ENCODE peak calls at places on chromosomes 13 and 19, in seven cellular contexts. J, X, Q, K, H, S and C are unnamed samples.

GRCh38 chr19:46211201-46211881 is 18.2 kb upstream of the IGFL1 start:
- DNase-seq in J (no peak), X (no peak), Q (peak), K (no peak), H (peak), S (no peak), C (no peak)

GRCh38 chr19:29290853-29291252 is 77.9 kb upstream of the UQCRFS1 start:
- DNase-seq in J (no peak), X (no peak), Q (no peak), K (no peak), H (no peak), S (no peak), C (peak)

GRCh38 chr13:72384186-72384823 is 343.1 kb downstream of the MZT1 start:
- DNase-seq in J (no peak), X (no peak), Q (no peak), K (no peak), H (no peak), S (no peak), C (no peak)

GRCh38 chr19:3483226-3483628 is at the start of gene SMIM44:
- DNase-seq in J (no peak), X (no peak), Q (no peak), K (no peak), H (peak), S (no peak), C (peak)

GRCh38 chr13:60463787-60464186 is 66.8 kb downstream of the TDRD3 start:
- DNase-seq in J (no peak), X (no peak), Q (no peak), K (no peak), H (no peak), S (no peak), C (no peak)

GRCh38 chr19:4980087-4980486 is 11.2 kb downstream of the KDM4B start:
- DNase-seq in J (no peak), X (no peak), Q (no peak), K (no peak), H (peak), S (no peak), C (no peak)

GRCh38 chr13:44396963-44397580 is 23.4 kb downstream of the SERP2 start:
- DNase-seq in J (no peak), X (no peak), Q (no peak), K (no peak), H (no peak), S (no peak), C (peak)

GRCh38 chr13:76148926-76149325 is 512.8 kb downstream of the LMO7 start:
- DNase-seq in J (no peak), X (no peak), Q (no peak), K (no peak), H (peak), S (no peak), C (no peak)

GRCh38 chr19:11486661-11487503 is 6.0 kb upstream of the ELAVL3 start:
- DNase-seq in J (no peak), X (no peak), Q (no peak), K (no peak), H (no peak), S (no peak), C (no peak)

GRCh38 chr13:74134777-74135305 is 637 bp upstream of the KLF12 start:
- DNase-seq in J (peak), X (peak), Q (peak), K (peak), H (peak), S (no peak), C (peak)

GRCh38 chr13:110388141-110388943 is 81.3 kb downstream of the COL4A2 start:
- DNase-seq in J (no peak), X (no peak), Q (peak), K (no peak), H (peak), S (no peak), C (peak)

GRCh38 chr19:29662278-29662603 is 3.0 kb upstream of the PLEKHF1 start:
- DNase-seq in J (no peak), X (no peak), Q (no peak), K (no peak), H (no peak), S (no peak), C (no peak)